ENCODE peak calls at places on chromosomes 2 and 18, in eight cellular contexts. Q, I, D, K, V, O, L and N are unnamed samples.

GRCh38 chr2:190382851-190383250 is 25.3 kb upstream of the MFSD6 start:
- DNase-seq in Q (no peak), I (no peak), D (no peak), K (no peak), V (peak; percentile 40), O (peak; percentile 73), L (peak; percentile 28), N (no peak)

GRCh38 chr2:75788154-75788553 is 77.4 kb upstream of the GCFC2 start:
- DNase-seq in Q (no peak), I (no peak), D (no peak), K (no peak), V (no peak), O (no peak), L (no peak), N (no peak)

GRCh38 chr2:112542974-112543760 is 902 bp downstream of the POLR1B start:
- DNase-seq in Q (no peak), I (no peak), D (no peak), K (no peak), V (peak; percentile 8), O (peak; percentile 10), L (no peak), N (peak; percentile 11)

GRCh38 chr2:44745922-44746321 is 195.6 kb upstream of the SIX3 start:
- DNase-seq in Q (no peak), I (no peak), D (no peak), K (no peak), V (no peak), O (no peak), L (no peak), N (peak; percentile 10)

GRCh38 chr2:191302459-191303155 is 57.4 kb downstream of the MYO1B start:
- DNase-seq in Q (no peak), I (no peak), D (peak; percentile 2), K (no peak), V (peak; percentile 15), O (peak; percentile 31), L (peak; percentile 35), N (no peak)

GRCh38 chr18:43596106-43596712 is 318.9 kb upstream of the SYT4 start:
- DNase-seq in Q (no peak), I (no peak), D (no peak), K (no peak), V (peak; percentile 5), O (peak; percentile 48), L (no peak), N (no peak)

GRCh38 chr2:18901255-18901654 is 311.9 kb upstream of the NT5C1B start:
- DNase-seq in Q (no peak), I (no peak), D (no peak), K (no peak), V (no peak), O (no peak), L (no peak), N (no peak)

GRCh38 chr2:133674433-133675331 is 106.4 kb upstream of the NCKAP5 start:
- DNase-seq in Q (peak; percentile 85), I (no peak), D (no peak), K (peak; percentile 30), V (no peak), O (peak; percentile 83), L (peak; percentile 78), N (peak; percentile 20)

DNA sequence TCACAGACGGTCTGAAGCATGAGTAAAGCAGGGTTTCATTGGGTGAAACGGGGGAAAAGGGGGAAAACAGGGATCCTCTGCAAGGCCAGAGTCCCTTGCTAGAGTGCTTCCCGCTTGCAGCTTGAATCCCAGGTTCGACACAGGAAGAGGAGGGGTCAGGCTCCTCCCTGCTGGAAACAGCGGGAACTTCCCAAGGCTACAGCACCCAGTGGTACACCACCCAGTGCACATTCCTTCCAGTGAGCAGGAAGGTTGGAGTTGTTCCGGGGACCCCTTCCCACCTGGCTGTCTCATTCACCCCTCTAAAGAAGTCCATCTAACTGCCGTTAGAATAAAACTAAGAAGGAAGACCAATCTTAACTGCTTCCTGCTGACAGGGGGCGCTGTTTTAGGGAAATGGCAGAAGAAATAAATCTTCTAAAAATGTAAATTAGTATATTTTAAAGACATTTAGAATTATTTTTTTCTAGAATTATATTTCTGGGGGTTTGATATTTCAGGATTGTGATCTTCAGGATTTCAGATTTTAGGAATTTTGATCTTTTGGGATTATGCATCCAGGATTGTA is 230.9 kb downstream of the RBM43 start:
- DNase-seq in Q (no peak), I (no peak), D (no peak), K (peak; percentile 12), V (no peak), O (no peak), L (no peak), N (no peak)
- TF ChIP-seq CTCF in Q (peak; percentile 22), I (no peak), D (no peak), K (peak; percentile 43), V (peak; percentile 17), O (no peak), L (peak; percentile 29), N (no peak)

GRCh38 chr2:106106627-106107508 is 87.2 kb downstream of the UXS1 start:
- DNase-seq in Q (peak; percentile 69), I (no peak), D (no peak), K (no peak), V (no peak), O (no peak), L (no peak), N (no peak)

GRCh38 chr2:106108351-106108750 is 85.8 kb downstream of the UXS1 start:
- DNase-seq in Q (peak; percentile 77), I (no peak), D (no peak), K (no peak), V (no peak), O (peak; percentile 64), L (peak; percentile 28), N (no peak)

GRCh38 chr2:106108791-106109190 is 85.3 kb downstream of the UXS1 start:
- DNase-seq in Q (no peak), I (no peak), D (no peak), K (no peak), V (no peak), O (no peak), L (no peak), N (no peak)

GRCh38 chr2:106109675-106110074 is 84.4 kb downstream of the UXS1 start:
- DNase-seq in Q (no peak), I (no peak), D (no peak), K (no peak), V (no peak), O (no peak), L (no peak), N (no peak)

DNA sequence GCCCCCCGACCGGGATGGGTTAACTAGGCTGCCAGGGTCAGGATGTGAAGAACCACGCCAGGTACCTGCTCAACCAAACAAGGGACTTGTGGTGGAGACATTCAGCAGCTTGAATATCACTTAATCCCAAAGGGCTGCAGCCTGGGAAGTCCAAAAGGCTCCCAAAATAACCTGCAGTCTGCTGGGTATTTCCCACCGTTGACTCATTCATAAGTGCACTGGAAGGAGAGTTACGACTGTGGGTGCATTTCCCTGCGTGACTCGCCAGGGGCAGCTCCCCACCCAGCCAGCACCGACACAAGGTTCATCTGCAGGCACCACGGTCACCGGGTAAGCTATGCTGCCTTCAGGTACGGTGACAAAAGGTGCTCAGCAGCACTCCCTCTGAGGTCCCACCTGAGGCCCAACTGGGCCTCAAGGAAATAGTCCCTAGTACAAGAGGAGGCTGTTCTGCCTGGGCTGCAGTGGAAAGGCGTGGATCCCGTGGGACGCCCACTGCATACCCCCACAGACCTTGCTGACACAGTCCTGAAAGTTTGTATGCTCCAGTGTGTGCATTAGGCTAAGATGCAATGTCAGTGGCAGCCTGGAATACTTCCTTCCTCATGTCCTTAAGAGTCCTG is 86.5 kb downstream of the UXS1 start:
- DNase-seq in Q (peak; percentile 72), I (no peak), D (peak; percentile 19), K (no peak), V (no peak), O (peak; percentile 31), L (peak; percentile 51), N (no peak)
- TF ChIP-seq CTCF in Q (no peak), I (no peak), D (no peak), K (no peak), V (no peak), O (no peak), L (peak; percentile 40), N (no peak)

DNA sequence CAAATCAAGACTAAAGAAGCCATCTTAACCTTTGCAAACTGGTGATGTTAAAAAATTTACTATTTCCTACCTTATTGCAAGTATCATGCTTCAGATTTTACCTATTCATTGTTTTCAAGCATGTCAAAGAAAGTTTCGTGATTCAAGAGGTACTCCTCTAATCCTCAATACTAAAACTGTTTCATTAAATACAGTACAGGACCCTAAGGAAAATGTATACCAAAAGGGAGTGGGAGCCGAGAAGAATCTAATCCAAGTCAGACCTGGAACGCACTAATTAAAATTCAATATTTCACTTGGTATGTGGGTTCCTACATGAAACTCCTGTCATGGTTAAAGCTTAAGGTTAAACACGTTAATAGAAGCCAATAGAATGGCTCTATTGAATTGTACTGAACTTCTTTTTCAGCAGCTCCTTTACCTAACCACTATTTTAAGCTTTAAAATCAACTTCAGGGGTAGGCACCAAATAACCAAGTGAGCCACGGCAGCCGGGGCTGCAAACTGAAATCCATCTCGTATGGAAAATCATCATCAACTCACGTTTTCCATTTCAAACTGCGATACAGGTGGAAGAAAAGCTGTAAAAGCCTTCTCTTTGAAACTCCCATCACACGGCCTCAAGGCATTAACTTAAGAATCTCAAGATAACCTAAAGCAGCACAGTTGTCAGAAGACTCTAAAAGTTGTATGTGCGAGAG is 188.8 kb downstream of the ZEB2 start:
- DNase-seq in Q (no peak), I (no peak), D (no peak), K (no peak), V (no peak), O (peak; percentile 23), L (no peak), N (peak; percentile 2)
- TF ChIP-seq CTCF in Q (no peak), I (no peak), D (no peak), K (no peak), V (no peak), O (no peak), L (no peak), N (no peak)

GRCh38 chr18:10689231-10689953 is 163.6 kb downstream of the NAPG start:
- DNase-seq in Q (peak; percentile 57), I (no peak), D (no peak), K (no peak), V (no peak), O (peak; percentile 5), L (no peak), N (no peak)
- TF ChIP-seq CTCF in Q (no peak), I (no peak), D (no peak), K (no peak), V (no peak), O (no peak), L (no peak), N (no peak)